ENCODE peak calls at places on chromosomes 12 and 14, in eight cellular contexts. R, S, M, N, F, J, G and T are unnamed samples.

GRCh38 chr12:69036999-69037398 is 104.0 kb upstream of the CPM start:
- DNase-seq in S (no peak), G (no peak), F (no peak), M (no peak), N (no peak), R (no peak), J (no peak), T (no peak)

GRCh38 chr14:36313206-36313605 is 7.2 kb downstream of the MBIP start:
- DNase-seq in G (no peak), F (no peak), R (peak; percentile 18), M (no peak), S (no peak), N (no peak), J (no peak), T (no peak)

GRCh38 chr12:118850244-118850825 is 131.0 kb upstream of the SRRM4 start:
- DNase-seq in G (no peak), J (no peak), M (no peak), F (no peak), R (peak; percentile 22), S (no peak), N (no peak), T (peak; percentile 46)

GRCh38 chr12:127101086-127101485 is 1165.9 kb upstream of the TMEM132C start:
- DNase-seq in N (no peak), S (no peak), J (no peak), R (no peak), F (no peak), M (no peak), G (no peak), T (no peak)

GRCh38 chr12:51889216-51890134 is 1.6 kb downstream of the ANKRD33 start:
- DNase-seq in N (peak; percentile 37), F (no peak), R (no peak), S (no peak), J (no peak), M (no peak), G (no peak), T (no peak)

GRCh38 chr14:56474419-56475022 is 105.1 kb upstream of the TMEM260 start:
- DNase-seq in F (no peak), J (no peak), G (no peak), S (no peak), R (peak; percentile 74), M (no peak), N (no peak), T (peak; percentile 93)

GRCh38 chr12:67697443-67697842 is 48.9 kb downstream of the DYRK2 start:
- DNase-seq in R (no peak), M (no peak), J (no peak), F (peak; percentile 44), G (no peak), N (no peak), S (peak; percentile 51), T (peak; percentile 35)

GRCh38 chr14:77305696-77306095 is 15.0 kb downstream of the POMT2 start:
- DNase-seq in R (no peak), N (no peak), G (no peak), F (no peak), J (no peak), S (no peak), M (no peak), T (no peak)

GRCh38 chr12:109253913-109254544 is 55.1 kb downstream of the FOXN4 start:
- DNase-seq in F (no peak), N (no peak), R (no peak), M (no peak), S (no peak), J (no peak), G (no peak), T (no peak)
- H3K4me1 ChIP-seq in F (no peaks in the 10 kb centered on the region), N (no peaks in the 10 kb centered on the region), R (no peaks in the 10 kb centered on the region), M (peaks cover 8% of the 10 kb centered on the region), S (no peaks in the 10 kb centered on the region), J (no peaks in the 10 kb centered on the region), G (no peaks in the 10 kb centered on the region), T (no peaks in the 10 kb centered on the region)

GRCh38 chr12:120497524-120498150 is 1.7 kb downstream of the DYNLL1 start:
- DNase-seq in R (no peak), N (peak; percentile 57), S (no peak), F (no peak), G (no peak), M (no peak), J (no peak), T (no peak)
- H3K27ac ChIP-seq in R (no peak overlapping the region), N (no peak overlapping the region), S (no peak overlapping the region), F (peak overlapping the region; percentile 84), G (peak overlapping the region; percentile 88), M (no peak overlapping the region), J (no peak overlapping the region), T (no peak overlapping the region)

GRCh38 chr12:131365821-131366260 is 345.0 kb upstream of the SFSWAP start:
- DNase-seq in S (no peak), G (no peak), M (no peak), N (peak; percentile 33), R (no peak), F (no peak), J (no peak), T (no peak)
- H3K9me3 ChIP-seq in S (no peaks in the 10 kb centered on the region), G (no peaks in the 10 kb centered on the region), M (no peaks in the 10 kb centered on the region), N (no peaks in the 10 kb centered on the region), R (no peaks in the 10 kb centered on the region), F (no peaks in the 10 kb centered on the region), J (no peaks in the 10 kb centered on the region), T (no peaks in the 10 kb centered on the region)

DNA sequence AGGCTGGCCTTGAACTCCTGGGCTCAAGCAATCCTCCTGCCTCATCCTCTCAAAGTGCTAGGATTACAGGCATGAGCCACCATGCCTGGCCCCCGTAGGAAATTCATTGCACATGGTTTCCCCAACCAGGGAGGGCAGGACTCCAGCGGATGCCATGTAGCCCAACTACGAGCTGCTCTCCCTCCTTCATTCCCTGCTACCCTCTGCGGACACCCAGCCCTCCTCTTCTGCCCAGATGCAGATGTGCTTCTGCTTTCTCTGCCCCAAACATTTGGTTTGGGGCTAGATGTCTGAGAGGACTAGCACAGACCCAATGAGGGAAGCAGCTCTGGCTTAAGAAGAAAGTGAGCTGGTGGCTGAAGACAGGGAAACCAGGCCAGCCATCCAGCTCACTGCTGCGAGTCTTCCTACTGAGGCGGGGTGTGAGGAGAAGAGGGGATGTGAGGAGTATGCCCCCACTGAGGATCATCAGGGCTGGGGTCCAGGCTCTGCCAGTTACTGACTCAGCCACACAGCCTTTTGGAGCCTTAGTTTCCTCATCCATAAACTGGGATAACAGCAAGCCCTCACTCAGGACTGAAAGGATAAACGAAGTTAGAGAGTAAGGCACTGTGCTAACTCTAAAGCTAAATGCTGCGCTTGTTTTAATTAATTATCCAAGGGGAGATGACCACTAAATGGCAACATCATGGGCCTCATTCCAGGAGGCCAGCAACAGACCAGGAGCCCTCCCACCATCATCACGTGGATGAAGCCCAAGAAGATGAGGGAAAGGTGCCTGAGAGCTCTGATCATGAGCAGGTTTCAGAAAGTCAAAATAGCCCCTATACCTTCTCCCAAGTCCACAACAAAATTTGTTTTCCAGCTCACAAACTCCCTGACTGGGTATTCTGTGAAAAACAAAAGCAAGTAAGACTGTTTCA is 10.9 kb downstream of the CTDSP2 start:
- DNase-seq in J (no peak), R (no peak), G (no peak), S (no peak), M (no peak), F (no peak), N (no peak), T (no peak)
- H3K4me1 ChIP-seq in J (peaks cover 66% of the 10 kb centered on the region), R (peaks cover 87% of the 10 kb centered on the region), G (peaks cover 100% of the 10 kb centered on the region), S (peaks cover 95% of the 10 kb centered on the region), M (peaks cover 100% of the 10 kb centered on the region), F (peaks cover 95% of the 10 kb centered on the region), N (peaks cover 94% of the 10 kb centered on the region), T (peaks cover 17% of the 10 kb centered on the region)